ENCODE peak calls at places on chromosome 7, in four cellular contexts. Q is sigmoid colon, S is epithelial cell of esophagus, Z is heart left ventricle. R is an unnamed sample.
A peak's percentile ranks its signal among the peaks of the same experiment; 100 is the strongest.

GRCh38 chr7:77627307-77627671 is 69.0 kb upstream of the RSBN1L start:
- DNase-seq in Q (no peak), S (peak; percentile 30), Z (no peak), R (no peak)

GRCh38 chr7:66255533-66256100 is 50.5 kb downstream of the TPST1 start:
- DNase-seq in Q (no peak), S (peak; percentile 67), Z (no peak), R (no peak)

GRCh38 chr7:35680403-35681013 is 14.4 kb downstream of the HERPUD2 start:
- DNase-seq in Q (no peak), S (no peak), Z (no peak), R (no peak)

GRCh38 chr7:81162234-81162633 is 243.4 kb upstream of the SEMA3C start:
- DNase-seq in Q (no peak), S (no peak), Z (no peak), R (no peak)

GRCh38 chr7:129949292-129950133 is 3.2 kb downstream of the UBE2H start:
- DNase-seq in Q (peak; percentile 70), S (peak; percentile 95), Z (no peak), R (no peak)

GRCh38 chr7:51680594-51681409 is 364.2 kb upstream of the COBL start:
- DNase-seq in Q (no peak), S (no peak), Z (no peak), R (no peak)

GRCh38 chr7:107951896-107952295 is 51.1 kb downstream of the LAMB1 start:
- DNase-seq in Q (no peak), S (no peak), Z (no peak), R (no peak)

GRCh38 chr7:5237286-5237685 is 45.5 kb upstream of the SLC29A4 start:
- DNase-seq in Q (peak; percentile 87), S (peak; percentile 52), Z (peak; percentile 73), R (no peak)

GRCh38 chr7:111752022-111752582 is 189.8 kb upstream of the IMMP2L start:
- DNase-seq in Q (no peak), S (peak; percentile 67), Z (peak; percentile 37), R (no peak)

GRCh38 chr7:36182854-36183604 is 30.0 kb downstream of the EEPD1 start:
- DNase-seq in Q (no peak), S (peak; percentile 5), Z (no peak), R (no peak)

GRCh38 chr7:135685306-135686084 is 23.2 kb downstream of the STMP1 start:
- DNase-seq in Q (no peak), S (peak; percentile 50), Z (no peak), R (no peak)

GRCh38 chr7:120856621-120857352 is 1.2 kb downstream of the TSPAN12 start:
- DNase-seq in Q (peak; percentile 66), S (peak; percentile 16), Z (peak; percentile 65), R (no peak)

GRCh38 chr7:17206354-17206905 is 92.0 kb upstream of the AHR start:
- DNase-seq in Q (no peak), S (peak; percentile 77), Z (no peak), R (no peak)

GRCh38 chr7:54541941-54542618 is at the start of gene VSTM2A:
- DNase-seq in Q (no peak), S (peak; percentile 10), Z (no peak), R (no peak)

GRCh38 chr7:156651472-156651871 is 10.9 kb downstream of the RNF32 start:
- DNase-seq in Q (no peak), S (no peak), Z (no peak), R (no peak)

GRCh38 chr7:95921543-95921942 is 149.2 kb downstream of the DYNC1I1 start:
- DNase-seq in Q (no peak), S (peak; percentile 30), Z (no peak), R (no peak)

GRCh38 chr7:42987648-42988214 is 55.6 kb downstream of the MRPL32 start:
- DNase-seq in Q (no peak), S (no peak), Z (no peak), R (no peak)

GRCh38 chr7:28062197-28062988 is 118.2 kb downstream of the JAZF1 start:
- DNase-seq in Q (peak; percentile 90), S (peak; percentile 59), Z (peak; percentile 62), R (no peak)

GRCh38 chr7:80597875-80598274 is 40.6 kb upstream of the CD36 start:
- DNase-seq in Q (no peak), S (no peak), Z (no peak), R (no peak)

GRCh38 chr7:137399827-137400823 is 56.6 kb upstream of the PTN start:
- DNase-seq in Q (no peak), S (peak; percentile 82), Z (no peak), R (no peak)

GRCh38 chr7:5670173-5670933 is 111.1 kb downstream of the RNF216 start:
- DNase-seq in Q (no peak), S (no peak), Z (no peak), R (no peak)

GRCh38 chr7:16889851-16890443 is 8.2 kb upstream of the AGR3 start:
- DNase-seq in Q (no peak), S (peak; percentile 17), Z (no peak), R (no peak)

GRCh38 chr7:150740053-150740452 is 2.8 kb downstream of the GIMAP5 start:
- DNase-seq in Q (no peak), S (peak; percentile 13), Z (no peak), R (no peak)

GRCh38 chr7:139523199-139523941 is at the start of gene CLEC2L:
- DNase-seq in Q (no peak), S (peak; percentile 6), Z (no peak), R (no peak)
- H3K4me3 ChIP-seq in Q (peak within 1 kb of the TSS; percentile 12), S (no peak within 1 kb of the TSS), Z (peak within 1 kb of the TSS; percentile 24), R (peak within 1 kb of the TSS; percentile 11)

GRCh38 chr7:132225216-132226030 is 350.8 kb downstream of the PLXNA4 start:
- DNase-seq in Q (no peak), S (no peak), Z (peak; percentile 82), R (no peak)
- TF ChIP-seq CTCF in Q (no peak), S (no peak), Z (no peak), R (no peak)

DNA sequence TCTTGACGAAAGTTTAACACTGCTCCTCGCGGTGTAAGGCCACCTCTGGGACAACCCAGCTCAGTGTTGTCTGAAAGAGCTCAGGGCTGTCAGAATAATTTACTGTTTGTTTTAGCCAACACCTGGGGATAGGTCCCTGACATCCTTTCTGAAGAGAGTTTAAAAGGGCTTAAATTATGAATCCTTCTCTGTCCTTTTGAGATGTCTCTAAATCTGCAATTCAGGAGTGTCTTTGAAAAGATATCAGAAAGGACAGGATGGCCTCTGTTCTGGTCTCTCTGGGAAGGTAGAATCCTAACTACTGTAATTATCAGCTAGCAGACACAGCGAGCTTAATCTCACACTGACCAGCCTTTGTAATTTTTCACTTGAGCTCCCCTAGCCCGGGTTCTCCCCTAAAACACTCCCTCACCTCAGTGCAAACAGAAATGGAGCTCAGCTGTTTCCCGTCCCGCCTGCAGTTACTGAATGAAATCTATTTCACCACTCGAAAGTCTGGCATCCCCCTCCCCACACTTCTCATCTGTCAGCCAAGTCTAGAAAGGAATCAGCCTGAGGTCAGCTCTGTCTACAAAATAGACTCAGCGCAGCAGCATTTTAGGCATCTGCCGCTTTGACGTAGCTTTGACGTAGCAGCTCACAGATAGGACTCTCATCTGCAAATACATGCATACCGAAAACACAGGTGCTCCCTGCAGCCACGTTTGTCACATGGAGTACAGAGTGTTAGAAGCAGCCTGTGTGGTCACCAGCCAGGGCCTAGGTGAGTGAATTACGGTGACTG is 4.8 kb downstream of the DYNC2I1 start:
- DNase-seq in Q (peak; percentile 52), S (no peak), Z (no peak), R (no peak)
- H3K4me3 ChIP-seq in Q (no peak overlapping the region), S (no peak overlapping the region), Z (no peak overlapping the region), R (no peak overlapping the region)

DNA sequence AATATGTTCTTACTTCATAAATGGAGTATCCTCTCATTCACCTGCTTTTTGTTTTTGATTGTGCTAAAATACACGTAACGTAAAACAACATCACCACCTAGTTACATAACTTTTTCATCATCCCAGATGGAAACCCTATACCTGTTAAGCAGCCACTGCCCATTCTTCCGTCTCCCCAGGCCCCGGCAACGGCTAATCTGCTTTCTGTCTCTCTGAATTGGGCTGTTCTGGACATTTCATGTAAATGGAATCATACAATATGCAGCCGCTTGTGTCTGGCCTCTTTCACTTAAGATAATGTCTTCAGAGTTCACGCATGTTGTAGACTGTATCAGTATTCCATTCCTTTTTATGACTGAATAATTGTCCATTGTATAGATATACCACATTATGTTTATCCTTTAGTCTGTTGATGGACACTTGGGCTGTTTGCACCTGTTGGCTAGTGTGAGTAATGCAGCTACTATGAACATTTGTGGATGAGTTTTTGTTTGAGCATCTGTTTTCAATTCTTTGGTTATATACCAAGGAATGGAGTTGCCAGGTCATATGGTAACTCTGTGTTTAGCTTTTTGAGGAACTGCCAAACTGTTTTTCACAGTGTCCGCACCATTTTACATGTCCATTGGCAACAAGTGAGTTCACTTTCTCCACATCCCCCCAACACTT is 14.1 kb upstream of the SUN1 start:
- DNase-seq in Q (peak; percentile 9), S (peak; percentile 64), Z (no peak), R (no peak)
- TF ChIP-seq CTCF in Q (peak; percentile 33), S (peak; percentile 45), Z (peak; percentile 10), R (peak; percentile 18)

GRCh38 chr7:73565675-73566342 is 8.3 kb upstream of the BCL7B start:
- DNase-seq in Q (peak; percentile 21), S (peak; percentile 41), Z (no peak), R (no peak)
- H3K4me3 ChIP-seq in Q (no peak overlapping the region), S (no peak overlapping the region), Z (peak overlapping the region; percentile 43), R (no peak overlapping the region)

DNA sequence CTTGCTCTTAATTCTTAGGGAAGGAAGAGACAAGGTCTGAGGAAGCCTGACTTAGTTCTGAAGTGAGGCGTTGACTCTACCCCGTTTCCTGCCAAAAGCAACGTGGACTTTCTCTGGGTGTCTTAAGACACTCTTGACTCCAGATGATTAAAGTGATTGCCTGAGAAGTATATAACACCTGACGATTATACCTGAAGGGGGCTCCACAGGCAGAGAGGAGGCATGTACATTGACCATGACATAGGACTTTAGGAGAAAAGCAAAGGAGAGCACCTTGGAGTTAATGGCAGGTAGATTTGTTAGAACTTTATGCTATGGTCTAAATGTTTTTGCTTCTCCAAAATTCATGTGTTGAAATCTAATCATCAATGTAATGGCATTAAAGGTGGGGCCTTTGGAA is 15.9 kb downstream of the ITGB8 start:
- DNase-seq in Q (no peak), S (no peak), Z (no peak), R (no peak)
- TF ChIP-seq CTCF in Q (no peak), S (no peak), Z (no peak), R (no peak)

DNA sequence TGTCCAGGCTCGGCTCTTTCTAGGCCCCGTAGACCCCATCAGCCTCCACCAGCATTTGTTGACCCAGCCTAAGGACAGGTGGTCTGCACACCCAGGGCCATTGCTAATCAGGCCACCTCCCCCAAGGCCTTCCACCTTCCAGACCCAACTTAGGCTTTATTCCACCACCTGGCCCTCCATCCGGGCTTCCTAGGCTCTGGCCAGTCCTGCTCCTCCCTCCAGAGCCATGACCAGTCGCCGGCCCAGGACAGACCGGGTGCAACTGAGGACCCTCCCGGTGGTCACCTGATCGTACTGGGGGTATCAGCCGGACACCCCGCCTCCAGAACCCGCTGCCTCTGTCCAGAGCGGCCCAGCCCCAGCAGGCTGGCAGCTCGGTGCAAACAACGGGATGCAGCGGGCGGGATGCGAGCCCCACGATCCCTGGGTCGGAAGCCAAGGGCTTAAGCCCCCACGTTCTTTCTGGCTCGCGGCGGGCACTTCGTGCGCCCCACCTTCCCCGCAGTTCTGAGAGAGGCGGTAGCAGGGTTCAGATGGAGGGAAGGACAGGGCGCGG is 545 bp downstream of the NACAD start:
- DNase-seq in Q (peak; percentile 65), S (no peak), Z (no peak), R (no peak)
- H3K4me3 ChIP-seq in Q (peak overlapping the region; percentile 54), S (no peak overlapping the region), Z (peak overlapping the region; percentile 66), R (peak overlapping the region; percentile 41)

GRCh38 chr7:84188811-84189405 is 5.7 kb downstream of the SEMA3A start:
- DNase-seq in Q (no peak), S (peak; percentile 62), Z (no peak), R (no peak)
- TF ChIP-seq CTCF in Q (no peak), S (peak; percentile 62), Z (peak; percentile 38), R (peak; percentile 80)